ENCODE peak calls at places on chromosomes 4 and X, in ten cellular contexts. C is stimulated activated CD8-positive, alpha-beta memory T cell treated with anti-CD3 and anti-CD28 coated beads, Interleukin-4, amount 100 ng/mL, for 48 hours; Z is lung microvascular endothelial cell; S is natural killer cell; Q is nephron progenitor cell; X is activated T-helper 1 cell treated with Interleukin-2 at 50 U/mL for 16 hours; W is heart left ventricle; N is amniotic epithelial cell; K is effector memory CD8-positive, alpha-beta T cell; I is neural crest cell. M is an unnamed sample.

GRCh38 chr4:9832640-9833039 is 51.2 kb downstream of the DRD5 start:
- DNase-seq in W (no peak), C (no peak), S (no peak), Z (no peak), I (no peak), X (no peak), K (no peak), Q (no peak), N (no peak), M (no peak)

GRCh38 chr4:93199492-93199891 is 629.1 kb upstream of the ATOH1 start:
- DNase-seq in N (peak), C (no peak), W (no peak), X (no peak), Q (peak), K (no peak), Z (peak), S (no peak), I (peak), M (no peak)

GRCh38 chr4:41763741-41764140 is 15.2 kb upstream of the PHOX2B start:
- DNase-seq in N (no peak), K (no peak), S (no peak), Q (no peak), W (no peak), C (no peak), X (no peak), I (no peak), Z (no peak), M (no peak)

GRCh38 chrX:117196481-117196880 is 733.7 kb upstream of the CT83 start:
- DNase-seq in C (no peak), K (no peak), N (no peak), Z (no peak), Q (no peak), I (no peak), W (no peak), X (no peak), S (no peak), M (no peak)

GRCh38 chrX:102832661-102833060 is 104.4 kb upstream of the RAB40AL start:
- DNase-seq in Z (peak), C (no peak), N (peak), S (no peak), K (no peak), X (no peak), I (no peak), Q (no peak), W (no peak), M (no peak)

GRCh38 chrX:53939127-53939526 is 105.1 kb downstream of the PHF8 start:
- DNase-seq in X (no peak), I (no peak), K (no peak), N (no peak), W (no peak), S (no peak), Q (no peak), Z (no peak), C (no peak), M (no peak)

GRCh38 chrX:69021095-69021494 is 144.2 kb downstream of the PJA1 start:
- DNase-seq in Z (no peak), W (no peak), I (no peak), C (no peak), S (no peak), K (no peak), N (no peak), Q (peak), X (no peak), M (no peak)

GRCh38 chr4:23539969-23540368 is 349.9 kb downstream of the PPARGC1A start:
- DNase-seq in S (no peak), K (no peak), X (no peak), I (no peak), N (no peak), Z (no peak), W (no peak), Q (no peak), C (no peak), M (no peak)

GRCh38 chrX:118508690-118509089 is 13.1 kb downstream of the DOCK11 start:
- DNase-seq in S (no peak), W (no peak), C (no peak), I (no peak), N (no peak), Q (no peak), Z (no peak), X (no peak), K (no peak), M (no peak)

GRCh38 chrX:154797006-154797405 is 8.3 kb downstream of the MPP1 start:
- DNase-seq in C (no peak), W (no peak), I (no peak), Z (no peak), S (no peak), X (no peak), N (no peak), K (no peak), Q (no peak), M (no peak)

GRCh38 chrX:40843643-40844042 is 108.3 kb upstream of the MED14 start:
- DNase-seq in W (no peak), C (no peak), X (no peak), Q (no peak), K (no peak), N (no peak), Z (no peak), I (no peak), S (no peak), M (no peak)

GRCh38 chr4:47391256-47391655 is 72.2 kb downstream of the COMMD8 start:
- DNase-seq in W (no peak), Z (no peak), X (no peak), S (no peak), Q (no peak), N (no peak), C (no peak), K (no peak), I (no peak), M (no peak)

GRCh38 chr4:33323393-33323792 is 2603.2 kb downstream of the PCDH7 start:
- DNase-seq in C (no peak), X (no peak), N (peak), I (no peak), S (no peak), K (no peak), W (no peak), Q (no peak), Z (no peak), M (no peak)

GRCh38 chrX:53280703-53281320 is 572 bp downstream of the IQSEC2 start:
- DNase-seq in N (peak), C (no peak), Q (no peak), W (peak), Z (peak), S (no peak), I (no peak), X (no peak), K (no peak), M (no peak)

GRCh38 chr4:6109842-6110560 is 90.3 kb downstream of the JAKMIP1 start:
- DNase-seq in S (no peak), X (no peak), N (no peak), I (no peak), C (no peak), Q (no peak), K (no peak), Z (no peak), W (no peak), M (no peak)

GRCh38 chr4:141660880-141661279 is 24.5 kb downstream of the IL15 start:
- DNase-seq in I (no peak), N (peak), W (no peak), Z (no peak), Q (no peak), C (no peak), X (no peak), K (no peak), S (no peak), M (no peak)

GRCh38 chr4:77734928-77735327 is 84.2 kb downstream of the CNOT6L start:
- DNase-seq in K (no peak), C (no peak), W (no peak), I (no peak), X (no peak), Q (no peak), N (peak), S (peak), Z (peak), M (peak)

GRCh38 chr4:76998251-76998901 is 48.8 kb downstream of the SEPTIN11 start:
- DNase-seq in K (no peak), X (no peak), Q (no peak), I (no peak), W (no peak), N (peak), Z (no peak), S (no peak), C (no peak), M (no peak)

GRCh38 chr4:98345838-98346237 is 84.7 kb downstream of the RAP1GDS1 start:
- DNase-seq in N (no peak), Z (no peak), W (no peak), K (no peak), I (no peak), C (no peak), Q (no peak), S (no peak), X (no peak), M (no peak)

GRCh38 chrX:129678176-129678880 is 23.6 kb upstream of the APLN start:
- DNase-seq in W (peak), S (peak), C (peak), I (no peak), K (peak), Z (peak), X (peak), N (no peak), Q (no peak), M (peak)

GRCh38 chrX:5306654-5307121 is 922.0 kb downstream of the NLGN4X start:
- DNase-seq in Q (no peak), S (no peak), C (no peak), W (no peak), I (no peak), K (no peak), X (no peak), N (no peak), Z (no peak), M (no peak)

GRCh38 chrX:131068945-131069719 is 11.0 kb downstream of the ARHGAP36 start:
- DNase-seq in C (peak), K (no peak), N (peak), I (peak), X (no peak), Z (peak), S (no peak), W (no peak), Q (peak), M (peak)

GRCh38 chrX:104565791-104566687 is at the start of gene IL1RAPL2:
- DNase-seq in I (peak), N (peak), S (no peak), X (no peak), W (no peak), Q (peak), Z (peak), C (peak), K (no peak), M (peak)

GRCh38 chrX:13380230-13380629 is 60.4 kb upstream of the ATXN3L start:
- DNase-seq in X (no peak), I (no peak), Q (no peak), K (no peak), N (peak), S (no peak), C (no peak), Z (peak), W (no peak), M (no peak)

GRCh38 chr4:134691915-134692314 is 490.3 kb upstream of the PABPC4L start:
- DNase-seq in Z (no peak), Q (no peak), I (no peak), N (peak), C (no peak), W (no peak), X (no peak), K (no peak), S (no peak), M (no peak)

GRCh38 chr4:27397886-27398285 is 537.2 kb downstream of the STIM2 start:
- DNase-seq in S (no peak), X (no peak), C (no peak), W (no peak), Z (no peak), K (no peak), N (peak), I (no peak), Q (no peak), M (no peak)

GRCh38 chrX:139093201-139093600 is 381.7 kb upstream of the FGF13 start:
- DNase-seq in Z (no peak), X (no peak), S (no peak), Q (no peak), K (no peak), N (no peak), C (no peak), I (no peak), W (no peak), M (no peak)

GRCh38 chr4:42018451-42018850 is 28.1 kb downstream of the SLC30A9 start:
- DNase-seq in I (no peak), Z (no peak), N (peak), K (no peak), C (no peak), S (no peak), W (no peak), Q (no peak), X (no peak), M (no peak)

GRCh38 chr4:828641-829271 is 2.8 kb upstream of the CPLX1 start:
- DNase-seq in I (no peak), W (peak), K (no peak), X (no peak), Q (no peak), S (no peak), Z (no peak), N (peak), C (no peak), M (peak)

GRCh38 chr4:38686682-38687081 is 22.7 kb downstream of the KLF3 start:
- DNase-seq in I (no peak), N (peak), W (no peak), Z (no peak), X (no peak), S (no peak), Q (no peak), K (no peak), C (no peak), M (no peak)

GRCh38 chrX:134294548-134294947 is 57.6 kb downstream of the CCDC160 start:
- DNase-seq in X (no peak), K (no peak), N (peak), C (no peak), S (no peak), W (no peak), Q (no peak), Z (no peak), I (no peak), M (no peak)

GRCh38 chr4:52996261-52997131 is 134.4 kb downstream of the RASL11B start:
- DNase-seq in W (no peak), S (no peak), Z (peak), I (no peak), K (no peak), N (peak), X (no peak), C (no peak), Q (no peak), M (no peak)

GRCh38 chr4:83216856-83217683 is 67.5 kb downstream of the COQ2 start:
- DNase-seq in C (no peak), Q (no peak), S (peak), K (no peak), X (no peak), I (no peak), N (no peak), Z (no peak), W (no peak), M (no peak)

GRCh38 chr4:8858188-8858924 is 13.3 kb downstream of the HMX1 start:
- DNase-seq in X (no peak), Z (no peak), W (peak), I (no peak), Q (no peak), S (no peak), C (no peak), K (no peak), N (no peak), M (no peak)

GRCh38 chr4:80694178-80694577 is 336.3 kb upstream of the BMP3 start:
- DNase-seq in K (no peak), X (no peak), S (no peak), W (no peak), C (no peak), Q (no peak), N (no peak), Z (no peak), I (no peak), M (no peak)

GRCh38 chrX:125604448-125604847 is 284.8 kb downstream of the TEX13C start:
- DNase-seq in K (no peak), X (no peak), C (no peak), I (no peak), Q (no peak), N (no peak), Z (no peak), S (no peak), W (no peak), M (no peak)

GRCh38 chr4:144179152-144179739 is 38.7 kb upstream of the GYPA start:
- DNase-seq in C (no peak), N (peak), Q (no peak), X (no peak), Z (peak), S (no peak), K (no peak), W (no peak), I (no peak), M (no peak)

GRCh38 chrX:148500428-148501120 is at the start of gene AFF2:
- DNase-seq in Z (peak), W (peak), N (peak), I (peak), X (no peak), K (no peak), S (peak), C (peak), Q (peak), M (peak)

GRCh38 chr4:159966741-159967140 is 863.9 kb downstream of the RAPGEF2 start:
- DNase-seq in N (no peak), Z (no peak), S (no peak), W (no peak), C (no peak), K (no peak), I (no peak), X (no peak), Q (no peak), M (no peak)

M was measured in stimulated activated CD4-positive, alpha-beta T cell treated with anti-CD3 and anti-CD28 coated beads, Interleukin-15, amount 100 ng/mL, for 24 hours.